ENCODE peak calls at places on chromosomes 2 and 18, in five cellular contexts. E is CD8-positive, alpha-beta memory T cell; X is OCI-M1; W is retina; V is activated CD4-positive, CD25-positive, alpha-beta regulatory T cell treated with anti-CD3 and anti-CD28 coated beads, Interleukin-2, amount 50 U/mL, for 72 hours. I is an unnamed sample.

GRCh38 chr2:120865656-120866055 is 130.0 kb downstream of the GLI2 start:
- DNase-seq in E (no peak), X (no peak), W (no peak), V (no peak), I (no peak)

GRCh38 chr2:212845941-212846340 is 305.5 kb downstream of the IKZF2 start:
- DNase-seq in E (no peak), X (no peak), W (no peak), V (no peak), I (no peak)

GRCh38 chr2:235570256-235570655 is 76.4 kb downstream of the AGAP1 start:
- DNase-seq in E (no peak), X (no peak), W (no peak), V (no peak), I (no peak)

GRCh38 chr2:217741381-217741955 is 261.3 kb downstream of the TNS1 start:
- DNase-seq in E (no peak), X (no peak), W (no peak), V (no peak), I (no peak)

GRCh38 chr2:240811346-240812300 is 8.4 kb downstream of the KIF1A start:
- DNase-seq in E (peak), X (no peak), W (no peak), V (no peak), I (no peak)

GRCh38 chr2:54606393-54606973 is 117.0 kb upstream of the EML6 start:
- DNase-seq in E (no peak), X (no peak), W (no peak), V (no peak), I (no peak)

GRCh38 chr2:95023222-95023597 is 2.3 kb upstream of the MAL start:
- DNase-seq in E (peak), X (no peak), W (no peak), V (no peak), I (no peak)

GRCh38 chr18:59950215-59950944 is 50.6 kb downstream of the PMAIP1 start:
- DNase-seq in E (no peak), X (peak), W (no peak), V (no peak), I (no peak)

GRCh38 chr2:6917071-6917760 is at the start of gene RNF144A:
- DNase-seq in E (peak), X (peak), W (peak), V (peak), I (no peak)

GRCh38 chr2:36452279-36452678 is 96.7 kb downstream of the CRIM1 start:
- DNase-seq in E (no peak), X (no peak), W (no peak), V (no peak), I (no peak)

GRCh38 chr2:239589855-239590254 is 189.0 kb upstream of the HDAC4 start:
- DNase-seq in E (peak), X (no peak), W (peak), V (peak), I (no peak)

GRCh38 chr18:72235422-72235821 is 308.7 kb downstream of the CBLN2 start:
- DNase-seq in E (no peak), X (no peak), W (peak), V (no peak), I (no peak)

GRCh38 chr2:217193431-217194075 is 333.7 kb upstream of the TNP1 start:
- DNase-seq in E (no peak), X (no peak), W (peak), V (no peak), I (no peak)

GRCh38 chr18:40866013-40866644 is 1088.9 kb upstream of the PIK3C3 start:
- DNase-seq in E (no peak), X (peak), W (no peak), V (no peak), I (no peak)

GRCh38 chr2:26687785-26688184 is 4.7 kb upstream of the KCNK3 start:
- DNase-seq in E (no peak), X (no peak), W (no peak), V (no peak), I (no peak)

GRCh38 chr18:37484893-37485834 is 80.4 kb downstream of the CELF4 start:
- DNase-seq in E (no peak), X (no peak), W (peak), V (no peak), I (no peak)

GRCh38 chr2:43459455-43459854 is 136.4 kb downstream of the THADA start:
- DNase-seq in E (no peak), X (peak), W (no peak), V (no peak), I (no peak)

GRCh38 chr2:232255033-232255432 is 123.5 kb upstream of the ALPP start:
- DNase-seq in E (no peak), X (no peak), W (no peak), V (no peak), I (no peak)

GRCh38 chr18:51038110-51038509 is 8.1 kb downstream of the SMAD4 start:
- DNase-seq in E (no peak), X (no peak), W (no peak), V (no peak), I (no peak)

GRCh38 chr2:237149425-237149824 is 63.7 kb downstream of the COPS8 start:
- DNase-seq in E (no peak), X (no peak), W (no peak), V (no peak), I (no peak)

GRCh38 chr18:74378179-74378682 is 62.6 kb downstream of the C18orf63 start:
- DNase-seq in E (no peak), X (peak), W (no peak), V (no peak), I (no peak)

GRCh38 chr2:75587954-75588587 is 27.3 kb upstream of the EVA1A start:
- DNase-seq in E (no peak), X (no peak), W (no peak), V (no peak), I (no peak)

GRCh38 chr2:200274116-200275075 is 32.1 kb upstream of the SPATS2L start:
- DNase-seq in E (no peak), X (no peak), W (peak), V (no peak), I (no peak)

GRCh38 chr2:148614332-148615049 is 30.1 kb upstream of the EPC2 start:
- DNase-seq in E (no peak), X (peak), W (no peak), V (no peak), I (peak)

GRCh38 chr2:229752970-229753729 is 38.8 kb upstream of the DNER start:
- DNase-seq in E (no peak), X (no peak), W (peak), V (no peak), I (no peak)

I was measured in lower leg skin.